ENCODE peak calls at places on chromosome 3, in seven cellular contexts. One of them, this sample, is unnamed. For H3K36me3, the result is how much of the 10 kb centered on the place peaks cover.

GRCh38 chr3:47057212-47057671 is 77.8 kb downstream of the NBEAL2 start:
- DNase-seq in CD8-positive, alpha-beta memory T cell: peak
- DNase-seq in adrenal gland: no peak
- DNase-seq in right atrium auricular region: no peak
- DNase-seq in kidney epithelial cell: no peak
- DNase-seq in CD8-positive, alpha-beta T cell: peak
- DNase-seq in OCI-LY7: no peak
- DNase-seq in this sample: no peak

GRCh38 chr3:179035232-179035631 is 36.4 kb downstream of the ZMAT3 start:
- DNase-seq in OCI-LY7: no peak
- DNase-seq in right atrium auricular region: no peak
- DNase-seq in adrenal gland: no peak
- DNase-seq in kidney epithelial cell: no peak
- DNase-seq in CD8-positive, alpha-beta memory T cell: no peak
- DNase-seq in CD8-positive, alpha-beta T cell: no peak
- DNase-seq in this sample: no peak

GRCh38 chr3:21435871-21436270 is 315.1 kb downstream of the ZNF385D start:
- DNase-seq in OCI-LY7: no peak
- DNase-seq in right atrium auricular region: no peak
- DNase-seq in adrenal gland: no peak
- DNase-seq in CD8-positive, alpha-beta memory T cell: no peak
- DNase-seq in CD8-positive, alpha-beta T cell: no peak
- DNase-seq in kidney epithelial cell: peak
- DNase-seq in this sample: no peak

GRCh38 chr3:186099178-186099577 is 9.7 kb downstream of the ETV5 start:
- DNase-seq in OCI-LY7: no peak
- DNase-seq in CD8-positive, alpha-beta T cell: no peak
- DNase-seq in right atrium auricular region: peak
- DNase-seq in adrenal gland: peak
- DNase-seq in kidney epithelial cell: no peak
- DNase-seq in CD8-positive, alpha-beta memory T cell: no peak
- DNase-seq in this sample: peak

GRCh38 chr3:45681846-45682245 is 7.3 kb upstream of the SACM1L start:
- DNase-seq in kidney epithelial cell: no peak
- DNase-seq in adrenal gland: no peak
- DNase-seq in CD8-positive, alpha-beta memory T cell: no peak
- DNase-seq in OCI-LY7: no peak
- DNase-seq in CD8-positive, alpha-beta T cell: no peak
- DNase-seq in right atrium auricular region: no peak
- DNase-seq in this sample: no peak

GRCh38 chr3:178393833-178394232 is 142.4 kb upstream of the KCNMB2 start:
- DNase-seq in kidney epithelial cell: no peak
- DNase-seq in CD8-positive, alpha-beta memory T cell: no peak
- DNase-seq in CD8-positive, alpha-beta T cell: no peak
- DNase-seq in adrenal gland: no peak
- DNase-seq in OCI-LY7: no peak
- DNase-seq in right atrium auricular region: no peak
- DNase-seq in this sample: no peak

GRCh38 chr3:12706504-12707253 is 42.8 kb upstream of the RAF1 start:
- DNase-seq in CD8-positive, alpha-beta memory T cell: peak
- DNase-seq in right atrium auricular region: peak
- DNase-seq in adrenal gland: peak
- DNase-seq in OCI-LY7: peak
- DNase-seq in kidney epithelial cell: no peak
- DNase-seq in CD8-positive, alpha-beta T cell: peak
- DNase-seq in this sample: peak

GRCh38 chr3:173913397-173913796 is 515.9 kb downstream of the NLGN1 start:
- DNase-seq in CD8-positive, alpha-beta memory T cell: no peak
- DNase-seq in adrenal gland: no peak
- DNase-seq in kidney epithelial cell: no peak
- DNase-seq in OCI-LY7: no peak
- DNase-seq in right atrium auricular region: no peak
- DNase-seq in CD8-positive, alpha-beta T cell: no peak
- DNase-seq in this sample: no peak

GRCh38 chr3:10437995-10438901 is 67.1 kb downstream of the ATP2B2 start:
- DNase-seq in right atrium auricular region: no peak
- DNase-seq in CD8-positive, alpha-beta memory T cell: no peak
- DNase-seq in CD8-positive, alpha-beta T cell: no peak
- DNase-seq in kidney epithelial cell: peak
- DNase-seq in OCI-LY7: no peak
- DNase-seq in adrenal gland: no peak
- DNase-seq in this sample: no peak

GRCh38 chr3:190064112-190064511 is 56.6 kb downstream of the P3H2 start:
- DNase-seq in CD8-positive, alpha-beta T cell: no peak
- DNase-seq in adrenal gland: no peak
- DNase-seq in CD8-positive, alpha-beta memory T cell: no peak
- DNase-seq in kidney epithelial cell: peak
- DNase-seq in OCI-LY7: no peak
- DNase-seq in right atrium auricular region: no peak
- DNase-seq in this sample: no peak

GRCh38 chr3:99317196-99317595 is 321.2 kb upstream of the COL8A1 start:
- DNase-seq in OCI-LY7: no peak
- DNase-seq in CD8-positive, alpha-beta T cell: no peak
- DNase-seq in kidney epithelial cell: no peak
- DNase-seq in right atrium auricular region: no peak
- DNase-seq in CD8-positive, alpha-beta memory T cell: no peak
- DNase-seq in adrenal gland: no peak
- DNase-seq in this sample: no peak

GRCh38 chr3:151234825-151235224 is 31.8 kb upstream of the GPR171 start:
- DNase-seq in OCI-LY7: no peak
- DNase-seq in kidney epithelial cell: no peak
- DNase-seq in adrenal gland: no peak
- DNase-seq in CD8-positive, alpha-beta memory T cell: no peak
- DNase-seq in CD8-positive, alpha-beta T cell: no peak
- DNase-seq in right atrium auricular region: no peak
- DNase-seq in this sample: no peak

GRCh38 chr3:12983326-12983725 is 89.9 kb downstream of the IQSEC1 start:
- DNase-seq in CD8-positive, alpha-beta memory T cell: no peak
- DNase-seq in right atrium auricular region: no peak
- DNase-seq in OCI-LY7: no peak
- DNase-seq in kidney epithelial cell: no peak
- DNase-seq in CD8-positive, alpha-beta T cell: no peak
- DNase-seq in adrenal gland: no peak
- DNase-seq in this sample: no peak

GRCh38 chr3:52471371-52472238 is 16.2 kb downstream of the NISCH start:
- DNase-seq in right atrium auricular region: peak
- DNase-seq in adrenal gland: peak
- DNase-seq in CD8-positive, alpha-beta T cell: peak
- DNase-seq in OCI-LY7: peak
- DNase-seq in kidney epithelial cell: no peak
- DNase-seq in CD8-positive, alpha-beta memory T cell: no peak
- DNase-seq in this sample: peak

GRCh38 chr3:42451116-42451515 is 40.7 kb upstream of the LYZL4 start:
- DNase-seq in CD8-positive, alpha-beta T cell: no peak
- DNase-seq in adrenal gland: no peak
- DNase-seq in CD8-positive, alpha-beta memory T cell: no peak
- DNase-seq in right atrium auricular region: no peak
- DNase-seq in OCI-LY7: no peak
- DNase-seq in kidney epithelial cell: no peak
- DNase-seq in this sample: no peak

GRCh38 chr3:155535098-155535497 is 209.8 kb downstream of the PLCH1 start:
- DNase-seq in kidney epithelial cell: no peak
- DNase-seq in CD8-positive, alpha-beta memory T cell: no peak
- DNase-seq in OCI-LY7: no peak
- DNase-seq in adrenal gland: no peak
- DNase-seq in CD8-positive, alpha-beta T cell: no peak
- DNase-seq in right atrium auricular region: no peak
- DNase-seq in this sample: no peak

GRCh38 chr3:177382944-177383343 is 185.7 kb upstream of the TBL1XR1 start:
- DNase-seq in right atrium auricular region: no peak
- DNase-seq in OCI-LY7: no peak
- DNase-seq in CD8-positive, alpha-beta memory T cell: no peak
- DNase-seq in CD8-positive, alpha-beta T cell: no peak
- DNase-seq in adrenal gland: no peak
- DNase-seq in kidney epithelial cell: no peak
- DNase-seq in this sample: no peak

GRCh38 chr3:31581660-31582059 is 48.9 kb downstream of the STT3B start:
- DNase-seq in kidney epithelial cell: no peak
- DNase-seq in adrenal gland: no peak
- DNase-seq in CD8-positive, alpha-beta memory T cell: no peak
- DNase-seq in OCI-LY7: no peak
- DNase-seq in right atrium auricular region: no peak
- DNase-seq in CD8-positive, alpha-beta T cell: no peak
- DNase-seq in this sample: no peak

GRCh38 chr3:50950591-50950990 is 275.9 kb downstream of the DOCK3 start:
- DNase-seq in CD8-positive, alpha-beta T cell: no peak
- DNase-seq in CD8-positive, alpha-beta memory T cell: no peak
- DNase-seq in kidney epithelial cell: no peak
- DNase-seq in adrenal gland: no peak
- DNase-seq in right atrium auricular region: no peak
- DNase-seq in OCI-LY7: no peak
- DNase-seq in this sample: no peak

GRCh38 chr3:158617982-158618875 is 26.1 kb upstream of the GFM1 start:
- DNase-seq in right atrium auricular region: no peak
- DNase-seq in CD8-positive, alpha-beta memory T cell: no peak
- DNase-seq in adrenal gland: no peak
- DNase-seq in CD8-positive, alpha-beta T cell: no peak
- DNase-seq in OCI-LY7: peak
- DNase-seq in kidney epithelial cell: no peak
- DNase-seq in this sample: no peak

GRCh38 chr3:57164606-57165573 is at the start of gene IL17RD:
- DNase-seq in CD8-positive, alpha-beta memory T cell: peak
- DNase-seq in right atrium auricular region: no peak
- DNase-seq in adrenal gland: peak
- DNase-seq in OCI-LY7: peak
- DNase-seq in kidney epithelial cell: no peak
- DNase-seq in CD8-positive, alpha-beta T cell: peak
- DNase-seq in this sample: peak

GRCh38 chr3:130963878-130964277 is 62.7 kb downstream of the ASTE1 start:
- DNase-seq in CD8-positive, alpha-beta T cell: no peak
- DNase-seq in OCI-LY7: no peak
- DNase-seq in right atrium auricular region: no peak
- DNase-seq in kidney epithelial cell: peak
- DNase-seq in adrenal gland: no peak
- DNase-seq in CD8-positive, alpha-beta memory T cell: no peak
- DNase-seq in this sample: no peak

GRCh38 chr3:130968231-130968630 is 58.4 kb downstream of the ASTE1 start:
- DNase-seq in right atrium auricular region: no peak
- DNase-seq in kidney epithelial cell: no peak
- DNase-seq in CD8-positive, alpha-beta T cell: no peak
- DNase-seq in CD8-positive, alpha-beta memory T cell: no peak
- DNase-seq in OCI-LY7: no peak
- DNase-seq in adrenal gland: no peak
- DNase-seq in this sample: no peak

GRCh38 chr3:130963444-130963843 is 63.2 kb downstream of the ASTE1 start:
- DNase-seq in OCI-LY7: no peak
- DNase-seq in CD8-positive, alpha-beta memory T cell: no peak
- DNase-seq in kidney epithelial cell: no peak
- DNase-seq in right atrium auricular region: no peak
- DNase-seq in adrenal gland: no peak
- DNase-seq in CD8-positive, alpha-beta T cell: no peak
- DNase-seq in this sample: no peak

GRCh38 chr3:130969621-130970020 is 57.0 kb downstream of the ASTE1 start:
- DNase-seq in CD8-positive, alpha-beta memory T cell: no peak
- DNase-seq in OCI-LY7: no peak
- DNase-seq in kidney epithelial cell: no peak
- DNase-seq in right atrium auricular region: no peak
- DNase-seq in adrenal gland: no peak
- DNase-seq in CD8-positive, alpha-beta T cell: no peak
- DNase-seq in this sample: no peak

GRCh38 chr3:130967281-130967680 is 59.3 kb downstream of the ASTE1 start:
- DNase-seq in CD8-positive, alpha-beta memory T cell: no peak
- DNase-seq in right atrium auricular region: no peak
- DNase-seq in CD8-positive, alpha-beta T cell: no peak
- DNase-seq in kidney epithelial cell: no peak
- DNase-seq in adrenal gland: no peak
- DNase-seq in OCI-LY7: no peak
- DNase-seq in this sample: no peak
- H3K36me3 ChIP-seq in CD8-positive, alpha-beta memory T cell: under half
- H3K36me3 ChIP-seq in right atrium auricular region: under half
- H3K36me3 ChIP-seq in CD8-positive, alpha-beta T cell: under half
- H3K36me3 ChIP-seq in kidney epithelial cell: under half
- H3K36me3 ChIP-seq in adrenal gland: under half
- H3K36me3 ChIP-seq in OCI-LY7: half or more
- H3K36me3 ChIP-seq in this sample: under half

DNA sequence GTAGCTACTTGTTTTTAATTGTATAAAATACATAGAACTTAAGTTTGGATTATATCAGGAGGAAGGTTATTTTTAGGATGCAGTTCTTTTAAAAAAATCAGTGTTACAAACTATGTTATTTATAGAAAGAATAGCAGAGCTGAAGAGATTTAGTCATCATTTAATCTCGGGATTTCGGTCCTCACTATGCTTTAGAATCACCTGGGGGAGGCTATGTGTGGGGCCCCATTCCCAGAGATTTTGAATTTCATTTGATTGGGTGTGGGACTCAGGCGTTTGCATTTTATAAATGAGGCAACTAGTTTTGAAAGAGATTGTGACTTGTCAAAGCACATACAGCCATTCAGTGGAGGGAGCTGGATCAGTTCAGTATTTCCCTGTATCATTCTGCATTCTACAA is 36.8 kb downstream of the TFG start:
- DNase-seq in right atrium auricular region: no peak
- DNase-seq in CD8-positive, alpha-beta T cell: no peak
- DNase-seq in kidney epithelial cell: no peak
- DNase-seq in CD8-positive, alpha-beta memory T cell: no peak
- DNase-seq in adrenal gland: no peak
- DNase-seq in OCI-LY7: no peak
- DNase-seq in this sample: no peak
- H3K36me3 ChIP-seq in right atrium auricular region: half or more
- H3K36me3 ChIP-seq in CD8-positive, alpha-beta T cell: under half
- H3K36me3 ChIP-seq in kidney epithelial cell: under half
- H3K36me3 ChIP-seq in CD8-positive, alpha-beta memory T cell: under half
- H3K36me3 ChIP-seq in adrenal gland: half or more
- H3K36me3 ChIP-seq in OCI-LY7: half or more
- H3K36me3 ChIP-seq in this sample: under half

GRCh38 chr3:112583105-112583504 is 21.3 kb downstream of the SLC35A5 start:
- DNase-seq in OCI-LY7: no peak
- DNase-seq in CD8-positive, alpha-beta T cell: no peak
- DNase-seq in CD8-positive, alpha-beta memory T cell: no peak
- DNase-seq in kidney epithelial cell: no peak
- DNase-seq in adrenal gland: no peak
- DNase-seq in right atrium auricular region: no peak
- DNase-seq in this sample: no peak
- H3K36me3 ChIP-seq in OCI-LY7: half or more
- H3K36me3 ChIP-seq in CD8-positive, alpha-beta T cell: under half
- H3K36me3 ChIP-seq in CD8-positive, alpha-beta memory T cell: under half
- H3K36me3 ChIP-seq in kidney epithelial cell: under half
- H3K36me3 ChIP-seq in adrenal gland: under half
- H3K36me3 ChIP-seq in right atrium auricular region: under half
- H3K36me3 ChIP-seq in this sample: under half

DNA sequence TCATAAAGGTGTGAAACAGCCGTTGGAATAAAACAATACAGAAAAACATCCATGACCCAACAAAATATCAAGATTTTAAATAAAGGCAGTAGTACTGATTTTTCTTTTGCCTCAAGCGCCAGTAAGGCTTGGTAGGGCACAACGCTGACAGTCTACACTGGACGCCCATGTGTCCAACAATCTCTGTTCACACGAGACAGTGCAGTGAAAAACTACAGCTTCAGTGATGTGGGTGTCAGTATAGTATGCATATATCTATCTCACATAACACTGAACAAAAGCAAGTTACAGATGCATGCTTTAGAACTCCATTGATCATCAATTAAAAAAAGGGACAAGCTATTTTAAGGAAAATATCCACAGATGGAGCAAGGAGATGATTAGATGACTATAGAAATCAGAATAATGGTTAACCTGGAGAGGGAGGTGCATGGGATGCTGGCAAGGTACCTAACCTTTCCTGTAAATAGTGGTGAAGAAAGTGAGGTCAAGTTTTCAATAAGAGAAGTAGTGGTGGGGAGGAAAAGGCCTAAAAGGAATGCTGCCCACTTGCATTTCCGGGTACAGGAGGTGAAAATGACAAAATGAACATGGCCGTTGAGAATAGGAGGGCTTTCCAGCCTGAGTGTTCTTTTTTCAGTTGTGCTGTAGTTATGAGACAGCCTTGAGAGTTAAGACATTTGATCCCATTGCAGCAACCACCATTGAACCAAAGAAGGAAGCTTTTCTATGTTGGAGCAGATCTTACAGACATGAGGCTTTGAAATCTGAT is 42.7 kb downstream of the CTNNB1 start:
- DNase-seq in OCI-LY7: no peak
- DNase-seq in CD8-positive, alpha-beta memory T cell: no peak
- DNase-seq in right atrium auricular region: no peak
- DNase-seq in CD8-positive, alpha-beta T cell: no peak
- DNase-seq in kidney epithelial cell: no peak
- DNase-seq in adrenal gland: no peak
- DNase-seq in this sample: no peak
- H3K36me3 ChIP-seq in OCI-LY7: half or more
- H3K36me3 ChIP-seq in CD8-positive, alpha-beta memory T cell: under half
- H3K36me3 ChIP-seq in right atrium auricular region: half or more
- H3K36me3 ChIP-seq in CD8-positive, alpha-beta T cell: under half
- H3K36me3 ChIP-seq in kidney epithelial cell: under half
- H3K36me3 ChIP-seq in adrenal gland: half or more
- H3K36me3 ChIP-seq in this sample: under half